ENCODE peak calls at places on chromosomes 2 and 18, in ten cellular contexts. G is GM23248, M is adrenal gland, E is pancreas, O is prostate gland, L is left lung, X is neuronal stem cell, P is small intestine, Q is body of pancreas, R is dorsolateral prefrontal cortex. S is an unnamed sample.

GRCh38 chr2:46538393-46538792 is 59.0 kb downstream of the TMEM247 start:
- DNase-seq in M (no peak), X (no peak), E (no peak), P (no peak), L (no peak), R (no peak), O (no peak), Q (no peak), G (peak; percentile 53), S (no peak)

GRCh38 chr18:13381907-13382682 is 163.5 kb downstream of the LDLRAD4 start:
- DNase-seq in X (no peak), E (peak; percentile 58), L (peak; percentile 78), R (no peak), M (peak; percentile 63), G (peak; percentile 78), Q (peak; percentile 48), O (peak; percentile 55), P (peak; percentile 81), S (peak; percentile 1)

GRCh38 chr2:159671047-159671446 is 41.3 kb upstream of the MARCHF7 start:
- DNase-seq in R (no peak), X (no peak), L (no peak), G (no peak), E (no peak), P (no peak), Q (no peak), M (no peak), O (no peak), S (no peak)

GRCh38 chr2:133908171-133908570 is 339.9 kb upstream of the NCKAP5 start:
- DNase-seq in Q (no peak), G (no peak), L (no peak), R (no peak), P (no peak), X (no peak), O (no peak), M (no peak), E (no peak), S (no peak)

GRCh38 chr2:8264981-8265380 is 416.9 kb upstream of the ID2 start:
- DNase-seq in Q (no peak), M (no peak), P (no peak), G (no peak), L (no peak), X (no peak), E (no peak), O (no peak), R (no peak), S (no peak)

GRCh38 chr18:73479472-73479871 is 611.7 kb upstream of the NETO1 start:
- DNase-seq in M (no peak), L (no peak), G (peak; percentile 75), O (no peak), Q (no peak), R (no peak), P (no peak), E (no peak), X (no peak), S (no peak)

GRCh38 chr2:33531345-33532059 is 55.1 kb downstream of the RASGRP3 start:
- DNase-seq in O (no peak), E (no peak), M (no peak), L (no peak), X (no peak), P (no peak), R (no peak), G (peak; percentile 82), Q (no peak), S (no peak)

GRCh38 chr2:119126650-119127049 is 31.9 kb downstream of the C1QL2 start:
- DNase-seq in P (peak; percentile 14), G (peak; percentile 45), E (no peak), X (peak; percentile 48), L (peak; percentile 36), R (no peak), O (no peak), M (no peak), Q (peak; percentile 16), S (no peak)

GRCh38 chr18:12305930-12306629 is 2.0 kb upstream of the TUBB6 start:
- DNase-seq in E (no peak), P (no peak), Q (no peak), R (no peak), X (no peak), L (no peak), O (no peak), M (no peak), G (no peak), S (no peak)

GRCh38 chr18:42185486-42185885 is 230.5 kb downstream of the PIK3C3 start:
- DNase-seq in M (no peak), R (no peak), P (no peak), G (no peak), L (no peak), Q (no peak), O (no peak), E (no peak), X (no peak), S (no peak)

GRCh38 chr18:10524507-10525425 is 1.1 kb upstream of the NAPG start:
- DNase-seq in G (peak; percentile 74), X (no peak), L (no peak), R (no peak), Q (no peak), O (no peak), E (no peak), M (peak; percentile 51), P (peak; percentile 12), S (no peak)

GRCh38 chr2:84889332-84889731 is 8.4 kb upstream of the TRABD2A start:
- DNase-seq in L (no peak), Q (no peak), P (no peak), X (no peak), R (no peak), G (no peak), O (no peak), M (no peak), E (no peak), S (no peak)
- H3K27ac ChIP-seq in L (peak overlapping the region; percentile 79), Q (no peak overlapping the region), P (peak overlapping the region; percentile 64), X (no peak overlapping the region), R (no peak overlapping the region), G (peak overlapping the region; percentile 93), O (no peak overlapping the region), M (no peak overlapping the region), E (no peak overlapping the region), S (no peak overlapping the region)

GRCh38 chr2:3196716-3197115 is 180.9 kb downstream of the EIPR1 start:
- DNase-seq in X (no peak), L (no peak), E (no peak), M (no peak), P (no peak), G (no peak), R (no peak), O (no peak), Q (no peak), S (no peak)

GRCh38 chr2:3195865-3196504 is 181.6 kb downstream of the EIPR1 start:
- DNase-seq in M (no peak), E (no peak), Q (no peak), G (no peak), P (no peak), L (no peak), X (no peak), O (no peak), R (no peak), S (no peak)

GRCh38 chr2:3192920-3193319 is 184.7 kb downstream of the EIPR1 start:
- DNase-seq in P (no peak), L (no peak), G (no peak), Q (no peak), X (no peak), O (no peak), R (no peak), E (no peak), M (no peak), S (no peak)

GRCh38 chr2:3193423-3194330 is 183.9 kb downstream of the EIPR1 start:
- DNase-seq in P (no peak), Q (no peak), M (no peak), X (no peak), O (no peak), E (no peak), L (no peak), G (peak; percentile 7), R (no peak), S (no peak)

DNA sequence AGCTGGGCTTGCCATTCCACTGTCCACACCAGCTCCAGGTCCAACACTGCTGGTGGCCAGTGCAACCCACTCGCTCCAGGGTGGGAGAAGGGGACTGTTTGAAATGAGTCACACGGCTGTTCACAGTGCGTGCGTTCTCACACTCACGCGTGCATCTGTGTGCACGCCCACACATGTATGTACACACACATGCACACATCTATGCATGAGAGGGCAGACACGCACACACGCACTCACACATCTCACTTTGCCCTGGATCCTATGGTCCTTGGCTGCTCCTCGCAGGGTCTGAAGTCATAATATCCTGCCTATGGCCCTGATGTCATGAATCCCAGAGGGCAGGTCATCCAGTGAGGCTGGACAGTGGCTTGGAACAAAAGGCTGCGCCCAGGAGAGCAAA is 182.8 kb downstream of the EIPR1 start:
- DNase-seq in O (no peak), P (no peak), G (no peak), R (no peak), E (no peak), Q (no peak), M (no peak), L (no peak), X (no peak), S (no peak)
- H3K27ac ChIP-seq in O (no peak overlapping the region), P (no peak overlapping the region), G (no peak overlapping the region), R (peak overlapping the region; percentile 60), E (no peak overlapping the region), Q (no peak overlapping the region), M (no peak overlapping the region), L (no peak overlapping the region), X (no peak overlapping the region), S (no peak overlapping the region)

GRCh38 chr2:95273911-95274290 is 348 bp upstream of the PROM2 start:
- DNase-seq in M (no peak), P (no peak), L (peak; percentile 24), X (no peak), O (no peak), R (no peak), E (no peak), G (no peak), Q (no peak), S (no peak)

GRCh38 chr2:95275601-95276243 is 1.5 kb downstream of the PROM2 start:
- DNase-seq in M (peak; percentile 5), G (peak; percentile 44), E (peak; percentile 39), P (peak; percentile 47), X (no peak), L (peak; percentile 29), Q (peak; percentile 20), O (peak; percentile 61), R (peak; percentile 27), S (no peak)

GRCh38 chr2:95276244-95276887 is 2.1 kb downstream of the PROM2 start:
- DNase-seq in O (no peak), E (peak; percentile 23), R (peak; percentile 34), G (no peak), P (no peak), M (no peak), X (no peak), L (no peak), Q (peak; percentile 7), S (no peak)

GRCh38 chr2:95274291-95275150 is at the start of gene PROM2:
- DNase-seq in O (peak; percentile 88), E (peak; percentile 92), M (peak; percentile 6), L (peak; percentile 81), G (no peak), P (peak; percentile 86), X (no peak), Q (peak; percentile 84), R (peak; percentile 30), S (no peak)

GRCh38 chr2:95275151-95275515 is 884 bp downstream of the PROM2 start:
- DNase-seq in E (peak; percentile 17), X (no peak), R (peak; percentile 22), L (peak; percentile 19), P (no peak), O (no peak), M (peak; percentile 5), Q (peak; percentile 8), G (no peak), S (no peak)
- H3K27ac ChIP-seq in E (peak overlapping the region; percentile 77), X (no peak overlapping the region), R (no peak overlapping the region), L (no peak overlapping the region), P (peak overlapping the region; percentile 15), O (peak overlapping the region; percentile 72), M (no peak overlapping the region), Q (peak overlapping the region; percentile 74), G (no peak overlapping the region), S (no peak overlapping the region)

GRCh38 chr2:100832885-100833284 is 12.9 kb downstream of the NPAS2 start:
- DNase-seq in Q (no peak), O (peak; percentile 55), R (no peak), P (peak; percentile 29), E (no peak), L (no peak), M (no peak), G (peak; percentile 48), X (no peak), S (no peak)
- H3K27ac ChIP-seq in Q (peak overlapping the region; percentile 57), O (peak overlapping the region; percentile 2), R (no peak overlapping the region), P (no peak overlapping the region), E (peak overlapping the region; percentile 55), L (no peak overlapping the region), M (no peak overlapping the region), G (no peak overlapping the region), X (no peak overlapping the region), S (no peak overlapping the region)

S was measured in SK-N-MC.